ENCODE peak calls at places on chromosome 5, in eight cellular contexts. H is SK-N-SH; I is neuronal stem cell; O is stimulated activated CD4-positive, alpha-beta T cell treated with anti-CD3 and anti-CD28 coated beads, TNF-alpha, amount 100 ng/mL, for 24 hours; Z is amniotic epithelial cell; B is T47D; Y is activated CD4-positive, alpha-beta T cell treated with anti-CD3 and anti-CD28 coated beads, Interleukin-2, amount 10 ng/mL, durations not matched to agents 24 days and 14 days; A is globus pallidus. T is an unnamed sample.

GRCh38 chr5:95959051-95959963 is 2.3 kb downstream of the ELL2 start:
- DNase-seq in H (no peak), I (no peak), O (no peak), Z (peak; percentile 44), B (no peak), Y (peak; percentile 66), A (peak; percentile 45), T (no peak)

GRCh38 chr5:96517294-96517693 is 84.2 kb upstream of the PCSK1 start:
- DNase-seq in H (peak; percentile 16), I (no peak), O (no peak), Z (peak; percentile 82), B (no peak), Y (no peak), A (no peak), T (no peak)

GRCh38 chr5:92641031-92641962 is 939.7 kb downstream of the NR2F1-AS1 start:
- DNase-seq in H (peak; percentile 50), I (no peak), O (no peak), Z (peak; percentile 65), B (peak; percentile 42), Y (no peak), A (peak; percentile 15), T (no peak)

GRCh38 chr5:143481697-143482531 is 78.4 kb upstream of the NR3C1 start:
- DNase-seq in H (no peak), I (no peak), O (no peak), Z (peak; percentile 21), B (no peak), Y (no peak), A (no peak), T (no peak)

GRCh38 chr5:179411161-179411841 is 66.0 kb upstream of the ADAMTS2 start:
- DNase-seq in H (no peak), I (no peak), O (no peak), Z (no peak), B (no peak), Y (no peak), A (no peak), T (no peak)

GRCh38 chr5:84253946-84254345 is 130.7 kb downstream of the EDIL3 start:
- DNase-seq in H (no peak), I (no peak), O (no peak), Z (no peak), B (no peak), Y (no peak), A (no peak), T (no peak)

GRCh38 chr5:62603934-62604333 is 25.3 kb downstream of the LRRC70 start:
- DNase-seq in H (no peak), I (no peak), O (no peak), Z (peak; percentile 19), B (peak; percentile 38), Y (no peak), A (no peak), T (no peak)

GRCh38 chr5:147200001-147200400 is 34.8 kb upstream of the STK32A start:
- DNase-seq in H (no peak), I (no peak), O (no peak), Z (no peak), B (no peak), Y (no peak), A (no peak), T (no peak)

GRCh38 chr5:7529880-7530279 is 133.9 kb downstream of the ADCY2 start:
- DNase-seq in H (no peak), I (no peak), O (no peak), Z (no peak), B (peak; percentile 20), Y (no peak), A (no peak), T (no peak)

GRCh38 chr5:66425842-66426241 is 170.4 kb upstream of the MAST4 start:
- DNase-seq in H (no peak), I (no peak), O (no peak), Z (no peak), B (no peak), Y (no peak), A (no peak), T (no peak)

GRCh38 chr5:180820788-180821321 is 18.2 kb upstream of the MGAT1 start:
- DNase-seq in H (no peak), I (no peak), O (no peak), Z (peak; percentile 96), B (no peak), Y (peak; percentile 41), A (no peak), T (no peak)

GRCh38 chr5:158389786-158390185 is 530.8 kb upstream of the CLINT1 start:
- DNase-seq in H (no peak), I (no peak), O (no peak), Z (no peak), B (no peak), Y (no peak), A (no peak), T (no peak)

GRCh38 chr5:109413463-109413862 is 3.7 kb upstream of the PJA2 start:
- DNase-seq in H (no peak), I (peak; percentile 39), O (no peak), Z (peak; percentile 45), B (no peak), Y (no peak), A (peak; percentile 18), T (no peak)

GRCh38 chr5:56561-57290 is 35.2 kb upstream of the PLEKHG4B start:
- DNase-seq in H (no peak), I (peak; percentile 79), O (no peak), Z (peak; percentile 44), B (peak; percentile 95), Y (peak; percentile 71), A (no peak), T (no peak)

GRCh38 chr5:573976-574375 is 38.2 kb upstream of the CEP72 start:
- DNase-seq in H (no peak), I (no peak), O (no peak), Z (no peak), B (no peak), Y (no peak), A (no peak), T (no peak)

GRCh38 chr5:60700347-60700815 is 415 bp upstream of the DEPDC1B start:
- DNase-seq in H (peak; percentile 36), I (no peak), O (no peak), Z (no peak), B (peak; percentile 42), Y (no peak), A (peak; percentile 23), T (no peak)

GRCh38 chr5:98775962-98776687 is 2.7 kb downstream of the RGMB start:
- DNase-seq in H (no peak), I (no peak), O (no peak), Z (peak; percentile 89), B (no peak), Y (no peak), A (no peak), T (no peak)

GRCh38 chr5:176762489-176762888 is 47.9 kb upstream of the UNC5A start:
- DNase-seq in H (no peak), I (no peak), O (no peak), Z (no peak), B (no peak), Y (no peak), A (no peak), T (no peak)